ENCODE peak calls at places on chromosomes 11 and 22, in eight cellular contexts. T is mammary epithelial cell, G is IMR-90, U is neural progenitor cell, P is GM23248, C is hepatocyte, S is PC-9, D is fibroblast of lung. F is an unnamed sample. For H4K20me1, the result is how much of the 10 kb centered on the place peaks cover.

GRCh38 chr22:41561335-41561734 is 525 bp downstream of the CSDC2 start:
- DNase-seq in C (peak), D (peak), P (no peak), S (no peak), G (no peak), U (peak), T (no peak), F (no peak)

GRCh38 chr11:104467414-104467813 is 303.5 kb upstream of the PDGFD start:
- DNase-seq in C (no peak), S (no peak), G (no peak), P (no peak), D (peak), T (no peak), U (no peak), F (no peak)

GRCh38 chr11:94638902-94639373 is 71.8 kb downstream of the PIWIL4 start:
- DNase-seq in U (no peak), G (peak), T (peak), D (no peak), S (no peak), C (peak), P (peak), F (no peak)

GRCh38 chr22:21762712-21763581 is 27.4 kb upstream of the YPEL1 start:
- DNase-seq in S (no peak), U (no peak), G (no peak), T (peak), P (no peak), D (no peak), C (no peak), F (no peak)

GRCh38 chr11:19777032-19777341 is 64.3 kb downstream of the NAV2 start:
- DNase-seq in D (no peak), G (no peak), P (peak), T (no peak), C (peak), U (peak), S (peak), F (no peak)

GRCh38 chr11:27465629-27466028 is 7.0 kb downstream of the LGR4 start:
- DNase-seq in S (no peak), D (no peak), U (no peak), P (no peak), C (no peak), T (no peak), G (no peak), F (no peak)

GRCh38 chr11:128686045-128686741 is 7.7 kb upstream of the FLI1 start:
- DNase-seq in S (no peak), T (no peak), G (no peak), P (no peak), D (no peak), C (no peak), U (peak), F (no peak)

GRCh38 chr22:39518996-39519680 is 1.2 kb upstream of the ATF4 start:
- DNase-seq in U (peak), S (peak), P (no peak), T (no peak), C (peak), G (peak), D (peak), F (no peak)

GRCh38 chr11:14058061-14058460 is 95.5 kb downstream of the SPON1 start:
- DNase-seq in P (no peak), G (no peak), U (no peak), T (peak), C (no peak), S (no peak), D (no peak), F (no peak)

GRCh38 chr22:40009953-40010751 is 15.4 kb downstream of the FAM83F start:
- DNase-seq in S (no peak), C (no peak), G (no peak), U (no peak), D (no peak), T (no peak), P (no peak), F (no peak)

GRCh38 chr22:30041881-30042280 is 38.4 kb upstream of the HORMAD2 start:
- DNase-seq in G (no peak), D (no peak), S (no peak), P (no peak), C (no peak), T (no peak), U (no peak), F (no peak)

GRCh38 chr11:9276571-9276970 is 11.4 kb upstream of the DENND5A start:
- DNase-seq in G (no peak), P (no peak), U (no peak), C (no peak), T (no peak), D (no peak), S (no peak), F (no peak)

GRCh38 chr11:12841946-12842630 is 167.0 kb upstream of the RASSF10 start:
- DNase-seq in P (peak), G (peak), S (peak), T (peak), C (peak), U (peak), D (peak), F (no peak)

GRCh38 chr11:17443926-17444690 is 32.5 kb downstream of the ABCC8 start:
- DNase-seq in G (no peak), P (no peak), C (no peak), U (peak), D (no peak), S (no peak), T (no peak), F (no peak)

GRCh38 chr11:11555228-11555627 is 66.6 kb downstream of the GALNT18 start:
- DNase-seq in D (peak), C (peak), S (no peak), U (peak), T (no peak), P (no peak), G (no peak), F (no peak)

GRCh38 chr22:27668828-27669797 is 132.4 kb downstream of the MN1 start:
- DNase-seq in G (peak), S (peak), P (peak), C (peak), U (no peak), T (no peak), D (peak), F (no peak)

GRCh38 chr11:20002312-20003216 is 157.7 kb downstream of the DBX1 start:
- DNase-seq in T (no peak), G (no peak), S (no peak), P (no peak), D (no peak), C (peak), U (no peak), F (no peak)

GRCh38 chr11:131392528-131393255 is 22.3 kb downstream of the NTM start:
- DNase-seq in P (peak), D (no peak), T (no peak), G (no peak), C (peak), S (no peak), U (peak), F (no peak)

GRCh38 chr11:6694229-6694535 is 11.0 kb upstream of the MRPL17 start:
- DNase-seq in D (no peak), C (no peak), U (no peak), T (no peak), P (no peak), G (no peak), S (no peak), F (no peak)

GRCh38 chr11:124669193-124669592 is 4.3 kb downstream of the SIAE start:
- DNase-seq in C (peak), P (peak), U (peak), T (no peak), S (peak), D (peak), G (peak), F (no peak)

GRCh38 chr11:69655479-69656394 is 14.8 kb downstream of the CCND1 start:
- DNase-seq in D (no peak), S (no peak), P (peak), C (no peak), G (peak), U (no peak), T (no peak), F (no peak)

GRCh38 chr22:41146573-41146972 is 54.2 kb downstream of the EP300 start:
- DNase-seq in U (no peak), D (no peak), C (no peak), P (peak), S (no peak), G (no peak), T (no peak), F (no peak)

GRCh38 chr11:63592975-63593395 is 21.2 kb downstream of the PLAAT3 start:
- DNase-seq in S (peak), D (no peak), P (peak), C (no peak), G (peak), U (peak), T (no peak), F (no peak)

DNA sequence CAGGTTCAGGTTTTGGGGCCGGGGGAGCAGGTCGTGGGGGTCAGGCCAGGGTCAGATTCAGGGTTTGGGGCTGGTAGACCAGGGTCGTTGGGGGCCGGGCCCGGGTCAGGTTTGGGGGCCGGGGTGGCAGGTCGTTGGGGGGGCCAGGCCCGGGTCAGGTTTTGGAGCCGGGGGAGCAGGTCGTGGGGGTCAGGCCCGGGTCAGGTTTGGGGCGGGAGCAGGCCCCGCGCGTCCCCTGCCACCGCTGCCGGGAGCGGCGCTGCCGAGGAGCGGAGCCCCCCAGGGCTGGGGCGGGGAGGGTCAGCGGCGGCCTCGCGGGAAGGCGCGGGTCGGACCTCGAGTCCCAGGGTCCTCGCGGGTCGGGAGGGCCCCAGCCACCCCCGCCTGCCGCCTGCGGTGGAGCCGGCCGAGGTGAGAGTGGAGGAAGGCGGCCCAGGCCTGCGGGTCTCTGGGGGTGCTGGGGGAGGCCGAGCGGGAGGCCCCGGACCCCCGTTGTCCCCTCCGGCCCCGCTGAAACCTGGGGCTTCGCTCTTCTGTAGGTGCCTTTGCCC is 543 bp downstream of the TRABD start:
- DNase-seq in U (peak), D (no peak), P (no peak), C (no peak), S (no peak), T (no peak), G (no peak), F (no peak)
- H3K27ac ChIP-seq in U (no peak), D (peak), P (peak), C (peak), S (no peak), T (peak), G (peak), F (peak)

GRCh38 chr22:32804823-32805585 is 3.5 kb downstream of the TIMP3 start:
- DNase-seq in C (no peak), P (peak), G (no peak), D (peak), S (no peak), T (no peak), U (peak), F (no peak)
- H3K4me3 ChIP-seq in C (no peak), P (peak), G (peak), D (peak), S (peak), T (no peak), U (peak), F (no peak)

GRCh38 chr11:68509105-68509504 is 48.6 kb downstream of the PPP6R3 start:
- DNase-seq in U (no peak), T (no peak), S (no peak), P (peak), D (peak), G (peak), C (no peak), F (no peak)

GRCh38 chr11:68518191-68518590 is 57.6 kb downstream of the PPP6R3 start:
- DNase-seq in C (no peak), D (no peak), U (no peak), T (no peak), P (no peak), S (no peak), G (no peak), F (no peak)

GRCh38 chr11:68517121-68517741 is 56.7 kb downstream of the PPP6R3 start:
- DNase-seq in G (no peak), U (no peak), S (no peak), D (no peak), C (no peak), T (no peak), P (no peak), F (no peak)

GRCh38 chr11:68508425-68508824 is 47.9 kb downstream of the PPP6R3 start:
- DNase-seq in D (peak), S (no peak), C (no peak), G (peak), P (no peak), U (no peak), T (no peak), F (no peak)

DNA sequence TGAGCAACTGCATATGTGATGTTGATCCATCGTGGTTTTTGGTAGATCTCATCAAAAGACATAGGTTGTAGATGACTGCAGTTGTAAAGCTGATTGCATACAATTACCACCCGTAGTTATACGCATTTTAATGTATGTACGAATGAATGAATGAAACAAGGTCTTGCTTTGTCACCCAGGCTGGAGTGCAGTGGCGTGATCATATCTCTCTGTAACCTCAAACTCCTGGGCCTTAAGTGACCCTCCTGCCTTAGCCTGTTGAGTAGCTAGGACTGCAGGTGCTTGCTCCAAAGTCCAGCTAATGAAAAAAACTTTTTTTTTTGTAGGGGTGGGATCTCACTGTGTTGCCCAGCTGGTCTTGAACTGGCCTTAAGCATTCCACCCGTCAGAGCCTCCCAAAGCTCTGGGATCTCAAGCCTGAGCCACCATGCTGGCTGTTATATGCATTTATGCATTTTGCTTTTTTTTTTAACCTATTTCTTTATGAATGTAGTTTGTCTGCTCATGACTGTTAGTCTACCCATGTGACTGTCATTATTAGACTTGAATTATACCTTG is 53.5 kb downstream of the PPP6R3 start:
- DNase-seq in P (no peak), U (no peak), C (no peak), G (no peak), D (no peak), T (no peak), S (no peak), F (no peak)
- H4K20me1 ChIP-seq in P (under half), U (half or more), C (half or more), G (half or more), D (under half), T (under half), S (half or more), F (under half)

DNA sequence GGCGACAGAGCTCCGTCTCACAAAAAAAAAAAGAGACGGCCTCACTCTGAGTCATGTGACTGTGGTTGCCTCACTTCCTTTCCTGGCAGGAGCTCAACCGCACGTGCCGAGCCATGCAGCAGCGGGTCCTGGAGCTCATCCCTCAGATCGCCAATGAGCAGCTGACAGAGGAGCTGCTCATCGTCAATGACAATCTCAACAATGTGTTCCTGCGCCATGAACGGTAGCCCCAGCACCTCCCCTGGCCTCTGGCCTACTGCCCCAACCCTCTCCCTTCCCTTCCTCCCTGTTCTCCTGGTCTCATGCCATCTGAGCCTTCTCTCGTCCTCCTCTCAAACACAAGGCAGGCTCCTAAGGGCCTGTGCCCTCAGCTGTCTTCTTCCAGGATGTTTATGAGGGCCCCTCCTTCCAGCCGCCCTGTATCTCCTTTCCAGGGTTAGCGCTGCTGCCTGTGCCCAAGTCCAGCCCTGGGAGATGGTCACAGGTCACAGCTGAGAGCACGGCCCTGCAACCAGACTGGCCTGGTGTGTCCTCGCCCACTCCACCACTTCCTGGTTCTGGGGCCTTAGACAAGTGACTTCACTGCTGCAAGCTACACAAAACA is 30.7 kb downstream of the TOM1 start:
- DNase-seq in C (peak), T (no peak), G (peak), D (peak), U (no peak), S (no peak), P (peak), F (no peak)
- H3K27ac ChIP-seq in C (peak), T (no peak), G (peak), D (peak), U (no peak), S (no peak), P (peak), F (no peak)

GRCh38 chr11:122180435-122180834 is 64.4 kb upstream of the BLID start:
- DNase-seq in C (peak), P (peak), D (peak), T (peak), S (peak), U (no peak), G (peak), F (peak)
- H3K4me3 ChIP-seq in C (no peak), P (peak), D (peak), T (peak), S (peak), U (no peak), G (peak), F (peak)

GRCh38 chr22:19176732-19177131 is 1.8 kb downstream of the SLC25A1 start:
- DNase-seq in D (no peak), U (peak), P (no peak), C (no peak), T (no peak), S (no peak), G (no peak), F (no peak)
- H4K20me1 ChIP-seq in D (under half), U (half or more), P (under half), C (under half), T (under half), S (under half), G (under half), F (under half)

DNA sequence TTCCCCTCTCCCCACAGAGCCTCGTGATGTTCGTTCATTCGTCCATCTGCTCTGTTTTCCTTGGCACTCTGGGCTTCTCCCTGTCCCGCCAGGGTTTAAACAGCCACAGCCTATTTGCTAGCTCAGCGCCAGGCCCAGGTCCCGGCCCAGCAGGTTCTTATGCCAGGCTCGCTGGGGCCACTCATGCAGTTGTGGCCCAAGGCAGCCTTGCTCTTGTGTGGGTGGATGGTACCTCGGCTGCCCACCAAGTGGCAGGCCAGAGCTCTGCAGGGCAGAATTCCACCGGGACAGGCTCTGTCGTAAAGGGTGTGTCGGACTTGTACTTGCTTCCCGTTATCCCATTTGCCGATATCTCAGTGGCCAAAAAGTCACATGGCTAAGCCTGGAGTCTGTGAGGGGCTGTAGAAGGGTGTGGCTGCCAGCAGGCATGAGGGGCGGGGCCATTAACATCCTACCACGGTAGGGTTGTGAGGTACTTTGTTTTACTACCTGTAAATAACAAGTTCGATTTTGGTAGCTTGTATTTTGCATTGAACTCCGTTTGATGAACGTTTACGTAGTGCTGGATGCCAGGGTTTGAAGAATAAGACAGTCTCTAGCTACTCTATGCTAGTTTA is 7.9 kb downstream of the FAM118A start:
- DNase-seq in T (peak), C (peak), G (peak), S (no peak), U (peak), D (peak), P (peak), F (peak)
- H3K27ac ChIP-seq in T (peak), C (peak), G (peak), S (no peak), U (no peak), D (peak), P (peak), F (peak)

GRCh38 chr11:35272391-35272821 is 133.4 kb downstream of the CD44 start:
- DNase-seq in T (no peak), U (no peak), G (no peak), D (no peak), C (no peak), P (no peak), S (no peak), F (no peak)
- H3K4me3 ChIP-seq in T (no peak), U (no peak), G (no peak), D (no peak), C (no peak), P (no peak), S (no peak), F (no peak)

GRCh38 chr22:19036523-19037273 is 85.5 kb downstream of the DGCR2 start:
- DNase-seq in U (no peak), P (no peak), G (peak), S (no peak), C (no peak), D (no peak), T (no peak), F (no peak)
- H4K20me1 ChIP-seq in U (under half), P (under half), G (under half), S (under half), C (under half), D (under half), T (under half), F (under half)

F was measured in keratinocyte.